ENCODE peak calls at places on chromosome 15, in four cellular contexts. H, S, I and F are unnamed samples.

GRCh38 chr15:71937650-71938311 is 127.4 kb downstream of the NR2E3 start:
- DNase-seq in H (no peak), S (peak), I (no peak), F (no peak)

GRCh38 chr15:74304459-74304858 is 63.0 kb downstream of the CYP11A1 start:
- DNase-seq in H (no peak), S (no peak), I (no peak), F (no peak)

GRCh38 chr15:40303576-40303975 is 4.2 kb downstream of the PLCB2 start:
- DNase-seq in H (no peak), S (no peak), I (no peak), F (no peak)

GRCh38 chr15:100877551-100877950 is 2.1 kb upstream of the ALDH1A3 start:
- DNase-seq in H (no peak), S (no peak), I (no peak), F (no peak)

GRCh38 chr15:80507638-80508316 is 103.6 kb downstream of the ARNT2 start:
- DNase-seq in H (no peak), S (no peak), I (no peak), F (no peak)

GRCh38 chr15:88491158-88491557 is 23.6 kb downstream of the MRPS11 start:
- DNase-seq in H (no peak), S (no peak), I (no peak), F (no peak)

GRCh38 chr15:70505971-70506887 is 257.1 kb downstream of the UACA start:
- DNase-seq in H (no peak), S (no peak), I (no peak), F (no peak)

GRCh38 chr15:95996494-95996893 is 334.0 kb upstream of the NR2F2 start:
- DNase-seq in H (no peak), S (no peak), I (no peak), F (no peak)

GRCh38 chr15:69854521-69855171 is 243.1 kb downstream of the TLE3 start:
- DNase-seq in H (no peak), S (no peak), I (no peak), F (peak)

GRCh38 chr15:88621789-88622604 is 857 bp downstream of the AEN start:
- DNase-seq in H (peak), S (no peak), I (peak), F (peak)

DNA sequence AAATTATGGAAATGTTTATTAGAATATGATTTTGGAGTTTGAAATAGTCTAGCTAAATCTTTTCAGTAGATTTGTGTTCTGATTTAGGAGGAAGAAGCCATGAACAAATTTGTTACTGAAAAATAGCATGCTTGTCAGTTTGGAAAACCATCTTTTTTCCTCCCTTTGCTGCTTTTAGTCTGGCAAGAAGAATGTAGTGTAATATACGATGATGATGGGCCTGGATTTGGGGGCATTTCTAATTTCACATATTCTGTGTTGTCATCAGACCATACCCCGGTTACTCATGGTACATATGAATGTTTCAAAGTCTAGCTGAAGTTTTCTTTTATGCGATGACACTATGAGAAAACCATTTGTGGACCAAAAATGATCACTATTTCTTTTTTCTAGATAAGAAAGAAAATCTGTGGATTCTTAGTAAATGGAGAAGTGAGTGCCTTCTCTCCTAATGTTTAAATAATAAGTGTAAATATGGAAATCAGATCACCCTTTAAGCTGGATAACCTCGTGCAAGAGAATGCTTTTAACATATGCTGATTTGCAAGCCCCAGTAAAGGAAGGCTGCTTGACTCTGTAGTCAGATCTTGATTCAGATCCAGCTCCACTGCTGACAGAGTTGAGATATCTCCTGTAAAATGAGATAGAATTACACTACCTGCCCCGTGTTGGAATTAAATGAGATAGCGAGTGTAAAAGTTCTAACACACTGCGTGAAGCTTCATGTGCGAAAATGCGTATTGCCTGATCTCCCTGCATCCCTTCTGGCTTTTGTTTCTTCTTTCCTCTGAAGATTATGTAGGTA is 3.0 kb downstream of the MEF2A start:
- DNase-seq in H (peak), S (no peak), I (no peak), F (no peak)
- TF ChIP-seq HDAC2 in H (no peak), S (no peak), I (no peak), F (no peak)

DNA sequence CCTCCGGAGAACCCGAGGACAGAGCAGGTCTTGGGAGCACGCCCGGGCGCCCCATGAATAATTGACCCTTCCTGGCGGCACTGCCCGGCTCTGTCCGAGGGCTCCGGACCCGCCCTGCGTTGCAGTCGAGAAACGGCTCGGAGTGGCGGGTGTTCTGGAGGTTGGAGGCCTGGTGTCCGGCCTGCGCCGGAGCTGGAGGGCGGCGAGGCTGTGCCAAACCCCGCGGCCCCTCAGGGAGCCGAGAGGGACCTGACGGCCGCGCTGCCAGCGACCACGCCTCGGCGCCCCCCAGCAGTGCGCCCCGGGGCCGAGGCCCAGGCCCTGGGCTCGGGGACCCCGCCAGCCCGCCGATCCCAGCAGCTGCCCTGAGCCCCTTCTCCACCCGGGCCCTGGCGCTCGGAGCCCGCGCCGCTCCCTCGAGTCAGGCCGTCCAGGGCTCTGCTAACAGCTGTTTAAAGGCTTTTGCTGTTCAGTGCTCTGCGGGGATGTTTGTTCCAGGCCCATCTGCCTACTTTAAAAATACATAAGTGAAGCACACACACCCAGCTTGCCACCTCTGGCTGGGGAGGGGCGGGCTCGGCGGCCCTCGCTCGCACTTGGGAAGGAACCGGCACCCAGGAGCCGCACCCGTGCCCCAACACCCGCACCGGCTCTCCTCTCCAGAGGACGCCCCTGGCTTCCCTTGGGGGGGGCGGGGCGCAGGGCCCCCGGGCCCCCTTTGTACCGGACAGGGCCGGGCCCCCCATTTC is 775 bp upstream of the ZNF710 start:
- DNase-seq in H (no peak), S (no peak), I (no peak), F (no peak)
- TF ChIP-seq CHD4 in H (no peak), S (no peak), I (no peak), F (no peak)

DNA sequence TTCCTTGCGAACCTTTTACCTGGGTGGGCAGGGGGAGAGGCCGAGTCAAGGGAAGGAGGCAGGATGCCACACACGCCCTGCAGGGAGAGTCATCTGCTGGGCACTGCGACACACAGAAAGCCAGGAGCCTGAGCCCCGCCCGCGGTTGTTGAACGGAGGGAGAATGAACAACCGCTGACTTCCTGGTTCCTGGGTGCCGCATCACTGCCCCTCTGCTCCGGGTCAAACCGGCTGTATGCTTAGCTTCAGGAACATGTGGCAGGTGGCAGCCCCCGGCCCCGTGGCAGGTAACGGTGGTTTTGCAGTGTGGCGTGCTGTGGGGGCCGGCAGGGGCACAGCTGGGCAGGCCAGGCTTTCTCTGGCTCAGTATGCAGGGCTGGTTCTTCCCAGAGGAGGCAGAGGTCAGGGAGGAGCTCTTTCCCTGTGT is 33.4 kb downstream of the APBA2 start:
- DNase-seq in H (no peak), S (no peak), I (no peak), F (peak)
- TF ChIP-seq HDAC2 in H (no peak), S (no peak), I (no peak), F (no peak)

DNA sequence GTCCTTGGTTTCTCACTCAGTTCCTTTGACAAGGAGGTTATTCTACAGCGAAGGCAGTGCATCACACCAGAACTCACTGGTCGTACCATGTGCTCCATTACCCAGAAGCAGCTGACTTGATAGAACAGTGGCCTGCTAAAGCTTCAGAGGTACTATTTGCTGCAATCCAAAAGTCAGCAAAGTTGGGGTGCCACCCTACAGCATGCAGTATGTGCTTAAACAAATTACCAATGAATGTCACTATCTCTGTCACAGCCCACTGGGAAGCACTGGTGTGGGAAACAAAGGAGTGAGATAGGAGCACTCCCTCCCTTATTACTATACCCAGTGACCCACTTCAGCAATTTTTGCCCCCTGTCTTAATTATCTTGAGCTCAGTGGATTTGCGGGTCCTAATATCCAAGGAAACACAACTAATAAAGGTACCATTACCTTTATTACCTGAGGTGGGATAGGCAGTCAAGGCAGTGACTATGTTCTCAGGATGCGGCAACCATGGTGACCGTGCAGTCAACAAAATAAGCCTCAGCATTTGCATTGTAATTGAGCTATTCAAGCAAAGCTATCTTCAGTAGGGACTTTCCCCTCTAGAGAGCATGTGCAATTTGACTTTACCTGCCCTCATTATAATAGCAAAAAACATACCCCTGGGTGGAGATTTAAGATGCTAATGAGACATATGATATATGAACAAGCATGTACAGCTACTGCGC is 199.4 kb downstream of the OCA2 start:
- DNase-seq in H (no peak), S (no peak), I (no peak), F (no peak)
- TF ChIP-seq CHD4 in H (no peak), S (no peak), I (no peak), F (no peak)

GRCh38 chr15:76206325-76206976 is 104.8 kb downstream of the ETFA start:
- DNase-seq in H (no peak), S (no peak), I (no peak), F (no peak)
- TF ChIP-seq HDAC2 in H (no peak), S (no peak), I (no peak), F (no peak)

GRCh38 chr15:58174709-58175108 is 36.5 kb downstream of the AQP9 start:
- DNase-seq in H (no peak), S (no peak), I (no peak), F (no peak)

GRCh38 chr15:58179741-58180381 is 41.7 kb downstream of the AQP9 start:
- DNase-seq in H (peak), S (no peak), I (no peak), F (no peak)

GRCh38 chr15:58178668-58179067 is 40.5 kb downstream of the AQP9 start:
- DNase-seq in H (peak), S (no peak), I (no peak), F (no peak)

GRCh38 chr15:58179206-58179605 is 41.0 kb downstream of the AQP9 start:
- DNase-seq in H (peak), S (no peak), I (no peak), F (no peak)

GRCh38 chr15:58175955-58176354 is 37.8 kb downstream of the AQP9 start:
- DNase-seq in H (no peak), S (no peak), I (no peak), F (no peak)
- TF ChIP-seq CHD4 in H (no peak), S (no peak), I (no peak), F (no peak)

DNA sequence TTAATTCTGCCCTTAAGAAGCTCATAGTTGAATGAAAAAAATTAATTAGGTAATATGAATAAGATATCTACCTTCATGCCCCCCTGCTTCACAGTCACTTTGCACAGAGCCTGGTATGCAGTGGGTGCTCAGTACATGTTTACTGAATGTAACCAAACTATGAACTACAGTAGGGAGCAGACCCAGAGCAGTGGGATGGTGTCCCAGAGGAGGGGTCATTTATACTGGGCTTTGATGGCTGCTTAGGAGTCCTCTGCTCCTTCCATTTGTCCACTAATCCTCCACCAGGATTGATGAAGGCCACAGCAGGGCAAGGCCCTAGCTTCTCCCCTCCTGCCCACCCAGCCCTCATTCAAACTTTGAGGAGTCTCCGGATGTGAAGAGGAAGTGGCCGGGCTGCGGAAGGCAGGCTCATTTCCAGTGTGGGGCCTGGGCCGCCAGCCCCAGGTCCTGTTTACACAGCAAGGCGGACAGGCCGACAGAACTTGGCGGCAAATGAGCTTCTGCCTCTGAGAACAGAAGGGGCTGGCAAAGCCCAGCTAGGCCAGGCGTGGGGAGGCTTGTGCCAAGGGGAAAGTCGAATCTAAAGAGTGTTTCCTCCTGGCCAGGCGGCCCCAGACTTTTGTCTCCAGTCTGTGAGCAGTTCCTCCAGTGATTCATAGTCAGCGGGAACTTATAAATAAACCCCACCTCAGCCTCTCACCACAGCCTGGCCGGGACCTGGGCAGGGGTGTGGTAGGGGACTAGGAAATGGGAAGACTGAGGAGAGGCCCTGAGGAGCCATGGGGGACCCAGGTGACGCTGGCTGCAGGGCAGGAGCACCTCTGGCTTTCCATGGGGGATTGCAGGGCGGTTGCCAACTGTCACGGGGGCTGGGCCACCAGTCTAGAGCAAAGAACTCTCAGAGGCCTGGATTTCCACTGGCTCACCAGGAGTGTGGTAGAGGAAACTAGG is 51.6 kb upstream of the LCTL start:
- DNase-seq in H (no peak), S (no peak), I (peak), F (no peak)
- TF ChIP-seq HDAC2 in H (no peak), S (no peak), I (no peak), F (no peak)